ENCODE peak calls at places on chromosomes 3 and 15, in seven cellular contexts. E is GM12865, L is HL-60, N is fibroblast of mammary gland, B is epithelial cell of esophagus, J is colonic mucosa, K is psoas muscle. C is an unnamed sample.

GRCh38 chr15:64597469-64597806 is 137.1 kb downstream of the ZNF609 start:
- DNase-seq in E (no peak), L (no peak), N (no peak), B (no peak), J (no peak), K (no peak), C (no peak)

GRCh38 chr3:48130321-48130881 is 57.8 kb downstream of the CDC25A start:
- DNase-seq in E (no peak), L (no peak), N (peak), B (no peak), J (peak), K (peak), C (peak)

GRCh38 chr15:73440571-73440970 is 2.4 kb upstream of the REC114 start:
- DNase-seq in E (no peak), L (no peak), N (no peak), B (no peak), J (no peak), K (no peak), C (no peak)

GRCh38 chr3:123424321-123424998 is 24.4 kb downstream of the ADCY5 start:
- DNase-seq in E (no peak), L (no peak), N (no peak), B (no peak), J (no peak), K (peak), C (no peak)

GRCh38 chr3:138946554-138947302 is at the start of the genes FOXL2 and FOXL2NB:
- DNase-seq in E (no peak), L (no peak), N (peak), B (peak), J (no peak), K (no peak), C (peak)

GRCh38 chr3:33645060-33645841 is 72.8 kb downstream of the CLASP2 start:
- DNase-seq in E (no peak), L (no peak), N (peak), B (peak), J (no peak), K (no peak), C (no peak)

GRCh38 chr15:32643907-32644445 is 2.5 kb downstream of the SCG5 start:
- DNase-seq in E (no peak), L (no peak), N (no peak), B (peak), J (no peak), K (no peak), C (peak)

GRCh38 chr3:26807272-26807671 is 184.7 kb downstream of the LRRC3B start:
- DNase-seq in E (no peak), L (no peak), N (no peak), B (peak), J (no peak), K (no peak), C (no peak)

GRCh38 chr3:160735801-160736200 is 20.2 kb upstream of the PPM1L start:
- DNase-seq in E (no peak), L (no peak), N (no peak), B (no peak), J (no peak), K (no peak), C (no peak)

GRCh38 chr3:24614353-24614752 is 119.7 kb upstream of the THRB start:
- DNase-seq in E (no peak), L (no peak), N (no peak), B (no peak), J (no peak), K (no peak), C (no peak)

GRCh38 chr3:4978966-4979400 is 254 bp upstream of the BHLHE40 start:
- DNase-seq in E (peak), L (peak), N (peak), B (peak), J (peak), K (peak), C (peak)

GRCh38 chr15:85897207-85897817 is 102.6 kb upstream of the KLHL25 start:
- DNase-seq in E (no peak), L (no peak), N (no peak), B (no peak), J (no peak), K (no peak), C (no peak)

GRCh38 chr15:80070840-80071239 is 11.4 kb downstream of the ZFAND6 start:
- DNase-seq in E (no peak), L (peak), N (peak), B (peak), J (no peak), K (no peak), C (no peak)

GRCh38 chr3:86245360-86245759 is 745.6 kb downstream of the VGLL3 start:
- DNase-seq in E (no peak), L (no peak), N (no peak), B (peak), J (no peak), K (no peak), C (no peak)

GRCh38 chr3:108096506-108097325 is 5.9 kb upstream of the CD47 start:
- DNase-seq in E (no peak), L (no peak), N (no peak), B (peak), J (no peak), K (no peak), C (no peak)

GRCh38 chr15:36294359-36294758 is 285.1 kb upstream of the CDIN1 start:
- DNase-seq in E (no peak), L (no peak), N (no peak), B (no peak), J (no peak), K (no peak), C (peak)

GRCh38 chr3:4587061-4587837 is 94.1 kb downstream of the ITPR1 start:
- DNase-seq in E (no peak), L (no peak), N (peak), B (no peak), J (no peak), K (no peak), C (no peak)

GRCh38 chr15:40511093-40511471 is 40.3 kb downstream of the CHST14 start:
- DNase-seq in E (peak), L (no peak), N (peak), B (no peak), J (peak), K (no peak), C (no peak)

GRCh38 chr15:42427429-42428223 is 63.3 kb downstream of the ZNF106 start:
- DNase-seq in E (no peak), L (no peak), N (peak), B (no peak), J (no peak), K (no peak), C (peak)

GRCh38 chr3:136343873-136344281 is 93.7 kb downstream of the PCCB start:
- DNase-seq in E (no peak), L (no peak), N (peak), B (peak), J (peak), K (peak), C (peak)

GRCh38 chr15:50996641-50997040 is 88.2 kb downstream of the AP4E1 start:
- DNase-seq in E (no peak), L (no peak), N (peak), B (peak), J (no peak), K (no peak), C (peak)

GRCh38 chr3:190097025-190097424 is 23.7 kb downstream of the P3H2 start:
- DNase-seq in E (peak), L (no peak), N (no peak), B (no peak), J (no peak), K (no peak), C (no peak)

DNA sequence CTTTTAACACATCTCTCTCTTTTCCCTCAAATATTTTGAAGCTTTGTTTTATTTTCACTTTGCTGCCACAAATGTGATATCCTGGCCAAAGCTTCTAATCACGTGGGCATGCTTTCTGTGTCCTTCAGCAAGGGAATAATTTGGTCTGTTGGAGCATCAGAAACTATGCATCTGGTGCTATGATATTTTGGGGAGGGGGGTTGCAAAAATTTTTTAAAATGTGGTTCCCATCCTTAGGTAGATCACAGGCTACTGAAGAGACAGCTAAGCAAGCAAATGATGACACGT is 254.3 kb downstream of the GAP43 start:
- DNase-seq in E (no peak), L (no peak), N (peak), B (no peak), J (no peak), K (no peak), C (no peak)
- H3K4me3 ChIP-seq in E (no peak), L (no peak), N (no peak), B (no peak), J (no peak), K (peak), C (peak)

GRCh38 chr3:120420855-120421570 is 29.8 kb downstream of the FSTL1 start:
- DNase-seq in E (no peak), L (no peak), N (peak), B (no peak), J (no peak), K (no peak), C (no peak)
- TF ChIP-seq CTCF in E (no peak), L (no peak), N (peak), B (peak), J (no peak), K (peak), C (peak)

GRCh38 chr15:77627067-77627466 is 5.6 kb downstream of the LINGO1 start:
- DNase-seq in E (no peak), L (no peak), N (no peak), B (no peak), J (no peak), K (no peak), C (no peak)

GRCh38 chr15:77627581-77627980 is 5.1 kb downstream of the LINGO1 start:
- DNase-seq in E (no peak), L (no peak), N (no peak), B (no peak), J (no peak), K (no peak), C (no peak)

GRCh38 chr15:77629070-77630030 is 3.4 kb downstream of the LINGO1 start:
- DNase-seq in E (no peak), L (no peak), N (no peak), B (no peak), J (no peak), K (no peak), C (no peak)

GRCh38 chr15:77626002-77626401 is 6.7 kb downstream of the LINGO1 start:
- DNase-seq in E (no peak), L (no peak), N (no peak), B (no peak), J (no peak), K (no peak), C (no peak)

GRCh38 chr15:77628010-77628409 is 4.7 kb downstream of the LINGO1 start:
- DNase-seq in E (no peak), L (no peak), N (no peak), B (no peak), J (no peak), K (no peak), C (no peak)
- H3K4me3 ChIP-seq in E (no peak), L (no peak), N (no peak), B (no peak), J (no peak), K (no peak), C (no peak)

DNA sequence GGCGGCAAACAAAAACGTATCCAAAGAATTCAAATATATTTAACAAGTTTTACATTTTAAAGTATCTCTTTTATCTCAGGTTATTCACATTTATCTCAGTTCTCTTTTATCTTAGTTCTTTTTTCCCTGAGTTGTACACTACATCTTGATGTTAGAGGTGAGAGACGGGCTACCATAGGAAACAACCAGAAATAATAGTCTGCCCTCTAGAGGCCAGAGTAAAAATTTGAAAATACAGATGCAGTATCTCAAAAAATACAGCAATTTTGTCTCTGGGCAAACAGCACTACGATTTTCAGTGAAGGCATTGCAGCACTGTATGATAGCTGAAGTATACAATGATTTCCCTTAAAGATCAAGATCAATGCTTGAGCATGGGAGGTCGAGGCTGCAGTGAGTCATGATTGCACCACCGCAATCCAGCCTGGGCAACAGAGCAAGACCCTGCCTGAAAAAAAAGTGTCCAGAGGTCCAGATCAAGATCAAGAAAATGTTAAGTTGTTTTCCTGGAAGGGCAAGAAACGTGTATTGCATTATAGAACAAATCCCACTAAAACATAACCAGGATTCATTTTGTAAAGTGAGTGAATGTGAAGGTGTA is 82.6 kb upstream of the ATP11B start:
- DNase-seq in E (peak), L (no peak), N (peak), B (peak), J (no peak), K (no peak), C (peak)
- TF ChIP-seq CTCF in E (peak), L (peak), N (peak), B (peak), J (peak), K (peak), C (peak)

DNA sequence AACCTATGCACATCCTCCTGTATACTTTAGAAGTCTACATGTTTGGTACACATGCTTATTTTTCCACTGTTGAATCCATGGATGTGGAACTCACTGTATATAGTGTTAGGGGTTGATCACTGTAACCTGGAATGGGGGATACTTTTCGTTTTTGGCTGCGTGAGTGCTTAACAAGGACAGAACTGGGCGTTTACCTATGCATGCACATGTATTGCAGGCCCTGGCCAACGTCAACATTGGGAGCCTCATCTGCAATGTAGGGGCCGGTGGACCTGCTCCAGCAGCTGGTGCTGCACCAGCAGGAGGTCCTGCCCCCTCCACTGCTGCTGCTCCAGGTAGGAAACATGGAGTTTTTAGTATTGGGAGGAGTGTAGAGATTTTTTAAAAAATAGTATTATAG is 2.3 kb downstream of the RPLP1 start:
- DNase-seq in E (no peak), L (peak), N (no peak), B (no peak), J (no peak), K (no peak), C (no peak)
- H3K4me3 ChIP-seq in E (peak), L (peak), N (peak), B (peak), J (no peak), K (peak), C (peak)

GRCh38 chr3:44802006-44802405 is 40.4 kb downstream of the KIF15 start:
- DNase-seq in E (no peak), L (peak), N (no peak), B (no peak), J (no peak), K (no peak), C (no peak)

GRCh38 chr3:44803298-44803697 is 41.7 kb downstream of the KIF15 start:
- DNase-seq in E (no peak), L (no peak), N (no peak), B (no peak), J (no peak), K (no peak), C (no peak)

DNA sequence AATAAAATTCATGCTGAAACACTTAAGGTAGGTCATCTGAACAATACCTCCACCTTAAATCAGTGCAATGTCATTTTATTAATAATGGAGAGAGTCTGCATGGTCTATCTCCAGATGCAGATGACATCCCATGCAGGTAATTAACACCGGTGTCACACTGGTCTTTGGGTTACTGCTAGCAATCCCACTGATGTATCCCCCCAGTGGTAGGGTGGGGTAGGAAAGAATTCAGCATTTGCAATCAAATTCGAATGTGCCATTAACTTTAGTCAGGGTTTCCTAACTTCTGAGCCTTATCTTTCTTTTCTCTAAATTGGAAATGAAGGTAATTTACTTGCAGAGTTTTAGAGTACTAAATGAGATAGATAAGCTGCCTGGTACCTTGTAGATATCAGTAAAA is 44.4 kb downstream of the KIF15 start:
- DNase-seq in E (no peak), L (no peak), N (no peak), B (no peak), J (no peak), K (no peak), C (no peak)
- TF ChIP-seq CTCF in E (no peak), L (no peak), N (no peak), B (no peak), J (no peak), K (no peak), C (no peak)

GRCh38 chr3:186385856-186386602 is 24.0 kb upstream of the DGKG start:
- DNase-seq in E (no peak), L (no peak), N (peak), B (no peak), J (no peak), K (no peak), C (no peak)

GRCh38 chr3:186380622-186381380 is 18.8 kb upstream of the DGKG start:
- DNase-seq in E (no peak), L (no peak), N (peak), B (peak), J (no peak), K (no peak), C (no peak)

GRCh38 chr3:186381424-186382216 is 19.6 kb upstream of the DGKG start:
- DNase-seq in E (no peak), L (no peak), N (no peak), B (peak), J (peak), K (no peak), C (no peak)

GRCh38 chr3:186383026-186383993 is 21.3 kb upstream of the DGKG start:
- DNase-seq in E (no peak), L (no peak), N (no peak), B (no peak), J (no peak), K (no peak), C (no peak)

DNA sequence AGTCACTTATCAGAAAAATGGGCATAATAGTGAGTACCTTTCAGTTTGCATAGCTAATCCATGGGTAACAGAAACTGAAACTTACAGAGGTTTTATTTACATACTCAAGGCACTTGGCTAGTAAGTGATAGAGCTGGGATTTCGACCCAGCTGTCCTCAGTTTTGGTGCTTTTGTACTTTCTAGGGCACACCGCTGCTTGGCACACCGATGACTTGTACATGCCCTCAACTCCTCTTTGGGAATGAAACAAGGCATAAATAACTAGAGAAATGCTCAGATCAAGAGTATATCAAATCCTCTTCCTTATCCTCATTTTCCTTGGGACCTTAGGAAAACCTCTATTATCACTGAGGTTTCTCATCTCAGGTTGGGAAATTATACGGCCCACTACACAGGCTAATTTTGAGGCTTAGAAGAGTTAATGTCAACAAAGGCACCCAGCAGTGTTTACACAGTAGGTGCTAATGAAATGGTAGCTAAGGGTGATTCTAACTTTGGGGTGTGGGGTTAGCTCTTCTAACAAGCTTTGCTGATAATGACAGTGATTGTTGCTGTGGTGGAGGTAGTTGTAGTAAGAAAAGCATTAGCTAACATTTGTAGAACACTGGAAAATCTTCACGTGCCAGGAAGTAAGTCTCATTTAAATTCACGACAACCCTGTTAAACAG is 20.3 kb upstream of the DGKG start:
- DNase-seq in E (no peak), L (no peak), N (no peak), B (no peak), J (no peak), K (no peak), C (no peak)
- H3K4me3 ChIP-seq in E (no peak), L (no peak), N (no peak), B (no peak), J (no peak), K (no peak), C (no peak)

DNA sequence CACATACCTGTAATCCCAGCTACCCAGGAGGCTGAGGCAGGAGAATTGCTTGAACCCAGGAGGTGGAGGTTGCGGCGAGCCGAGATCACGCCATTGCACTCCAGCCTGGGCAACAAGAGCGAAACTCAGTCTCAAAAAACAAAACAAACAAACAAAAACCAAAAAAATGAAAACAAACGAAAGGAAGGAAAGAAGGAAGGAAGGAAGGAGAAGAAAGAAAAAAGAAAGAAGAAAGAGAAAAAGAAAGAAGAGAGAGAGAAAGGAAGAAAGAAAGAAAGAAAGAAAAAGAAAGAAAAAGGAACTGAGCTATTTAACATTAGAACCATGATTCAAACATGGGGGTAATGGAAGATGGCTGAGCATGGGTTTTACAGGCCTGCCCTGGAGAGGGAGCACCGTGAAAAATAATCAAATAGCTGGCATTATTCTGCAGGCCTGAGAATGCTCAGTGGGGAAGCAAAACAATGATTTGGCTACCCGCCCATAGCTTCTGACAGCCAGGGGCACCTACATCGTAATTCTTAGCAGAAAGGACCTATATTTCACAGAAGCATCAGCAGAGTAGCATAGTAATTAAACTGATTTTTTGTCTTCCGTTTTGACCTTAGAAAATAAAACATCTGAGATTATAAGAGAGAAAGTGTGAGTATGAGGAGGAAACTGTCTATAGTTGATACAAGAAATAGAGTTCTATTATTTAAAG is 37.7 kb downstream of the BFSP2 start:
- DNase-seq in E (no peak), L (no peak), N (no peak), B (peak), J (no peak), K (no peak), C (no peak)
- TF ChIP-seq CTCF in E (no peak), L (no peak), N (no peak), B (no peak), J (no peak), K (no peak), C (peak)

DNA sequence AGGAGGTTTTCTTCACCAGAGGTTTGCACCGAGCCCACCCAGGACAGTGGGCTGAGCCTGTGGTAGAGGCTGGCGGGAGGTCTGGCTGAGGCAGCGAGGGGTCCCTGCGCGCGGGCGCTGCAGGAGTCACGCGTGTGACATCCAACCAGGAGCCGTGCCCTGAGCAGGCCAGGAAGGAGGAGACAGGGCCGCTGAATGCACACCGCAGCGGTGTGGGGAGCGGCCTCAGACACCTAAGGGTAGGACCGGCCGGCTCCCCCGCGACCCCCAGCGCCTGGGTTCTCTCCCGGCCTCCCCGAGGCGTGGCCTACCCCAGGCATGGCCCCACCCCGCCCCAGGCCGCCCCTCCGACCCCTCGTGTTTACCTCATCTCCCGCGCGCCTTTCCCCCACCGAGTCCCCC is 412 bp downstream of the SLC41A3 start:
- DNase-seq in E (peak), L (no peak), N (peak), B (peak), J (peak), K (peak), C (peak)
- H3K4me3 ChIP-seq in E (peak), L (peak), N (peak), B (peak), J (peak), K (peak), C (peak)